ENCODE peak calls at places on chromosomes 1 and 21, in eight cellular contexts. Z is fibroblast of the conjunctiva, P is ELR, O is MM.1S, D is prostate gland, V is hypothalamus, A is fibroblast of gingiva, W is pulmonary artery endothelial cell. T is an unnamed sample.

GRCh38 chr1:118861216-118861615 is 126.9 kb downstream of the TBX15 start:
- DNase-seq in V (no peak), P (no peak), W (no peak), D (no peak), Z (no peak), A (no peak), O (no peak), T (no peak)

GRCh38 chr1:227447531-227447990 is 115.8 kb upstream of the ZNF678 start:
- DNase-seq in A (peak; percentile 39), O (no peak), Z (no peak), V (no peak), W (no peak), D (no peak), P (peak; percentile 47), T (peak; percentile 32)

GRCh38 chr1:110007458-110007857 is 22.9 kb downstream of the AHCYL1 start:
- DNase-seq in D (no peak), Z (no peak), V (no peak), W (no peak), O (no peak), P (no peak), A (no peak), T (no peak)

GRCh38 chr1:93784538-93784937 is 94.5 kb downstream of the DNTTIP2 start:
- DNase-seq in W (no peak), D (no peak), O (no peak), P (no peak), V (no peak), Z (no peak), A (no peak), T (no peak)

GRCh38 chr1:113452921-113453770 is 62.8 kb downstream of the MAGI3 start:
- DNase-seq in Z (peak; percentile 52), A (peak; percentile 68), O (peak; percentile 13), P (peak; percentile 74), W (peak; percentile 13), V (no peak), D (peak; percentile 8), T (no peak)

GRCh38 chr1:174976436-174977107 is 23.2 kb upstream of the CACYBP start:
- DNase-seq in W (no peak), D (no peak), A (peak; percentile 45), P (peak; percentile 61), O (no peak), Z (no peak), V (no peak), T (no peak)

GRCh38 chr1:42173155-42173933 is 8.8 kb upstream of the GUCA2A start:
- DNase-seq in V (no peak), W (no peak), P (peak; percentile 59), D (peak; percentile 49), A (peak; percentile 27), Z (no peak), O (peak; percentile 59), T (peak; percentile 84)

GRCh38 chr1:102891868-102892625 is 216.3 kb downstream of the COL11A1 start:
- DNase-seq in W (no peak), P (peak; percentile 84), O (no peak), D (no peak), A (peak; percentile 71), V (no peak), Z (peak; percentile 59), T (no peak)

GRCh38 chr1:32307313-32307712 is 15.4 kb downstream of the HDAC1 start:
- DNase-seq in V (no peak), A (peak; percentile 55), O (no peak), Z (no peak), D (no peak), W (no peak), P (peak; percentile 59), T (no peak)

GRCh38 chr1:223741861-223742260 is 29.5 kb downstream of the CAPN2 start:
- DNase-seq in D (no peak), Z (no peak), O (no peak), P (peak; percentile 96), W (peak; percentile 53), A (no peak), V (no peak), T (no peak)

GRCh38 chr21:25565272-25566199 is 41.7 kb downstream of the MRPL39 start:
- DNase-seq in A (no peak), Z (no peak), D (no peak), V (no peak), W (no peak), O (no peak), P (no peak), T (no peak)

GRCh38 chr1:77175230-77175844 is 43.9 kb downstream of the PIGK start:
- DNase-seq in V (no peak), W (no peak), O (no peak), A (no peak), P (peak; percentile 40), D (no peak), Z (no peak), T (no peak)

GRCh38 chr1:248404024-248404423 is 1.2 kb downstream of the OR2T1 start:
- DNase-seq in D (no peak), O (no peak), W (no peak), A (no peak), Z (no peak), V (no peak), P (peak; percentile 1), T (no peak)

GRCh38 chr1:146032613-146033219 is 11.2 kb upstream of the HJV start:
- DNase-seq in Z (no peak), O (peak; percentile 78), P (peak; percentile 76), V (no peak), D (no peak), W (peak; percentile 15), A (peak; percentile 41), T (no peak)

GRCh38 chr1:8239306-8240023 is 78.4 kb upstream of the SLC45A1 start:
- DNase-seq in P (no peak), V (no peak), A (no peak), Z (no peak), W (no peak), D (no peak), O (no peak), T (peak; percentile 53)

GRCh38 chr1:95094923-95095322 is 22.2 kb upstream of the ALG14 start:
- DNase-seq in O (no peak), W (no peak), V (no peak), P (no peak), D (no peak), Z (no peak), A (no peak), T (no peak)

GRCh38 chr21:39263372-39263771 is 50.1 kb downstream of the BRWD1 start:
- DNase-seq in P (peak; percentile 69), W (no peak), D (no peak), V (no peak), A (peak; percentile 42), Z (peak; percentile 65), O (no peak), T (no peak)